ENCODE peak calls at places on chromosomes 11 and 22, in four cellular contexts. N is A549, Z is K562, W is GM12878. F is an unnamed sample.
A peak's percentile ranks its signal among the peaks of the same experiment; 100 is the strongest.

GRCh38 chr22:41425704-41426365 is 20.8 kb downstream of the TOB2 start:
- DNase-seq in N (no peak), Z (no peak), W (no peak), F (no peak)

GRCh38 chr22:28831140-28832072 is 31.0 kb upstream of the XBP1 start:
- DNase-seq in N (no peak), Z (no peak), W (no peak), F (no peak)

GRCh38 chr11:30740071-30740470 is 153.9 kb upstream of the MPPED2 start:
- DNase-seq in N (no peak), Z (no peak), W (no peak), F (no peak)

GRCh38 chr11:114075343-114075610 is 15.8 kb downstream of the ZBTB16 start:
- DNase-seq in N (no peak), Z (no peak), W (no peak), F (no peak)

GRCh38 chr22:28923826-28924732 is 40.7 kb downstream of the ZNRF3 start:
- DNase-seq in N (no peak), Z (no peak), W (no peak), F (peak; percentile 98)

GRCh38 chr11:2833938-2834892 is 51.4 kb downstream of the CDKN1C start:
- DNase-seq in N (no peak), Z (no peak), W (no peak), F (no peak)

GRCh38 chr11:81725691-81726090 is 1008.0 kb downstream of the FAM181B start:
- DNase-seq in N (no peak), Z (no peak), W (no peak), F (no peak)

GRCh38 chr11:79377399-79377798 is 63.4 kb downstream of the TENM4 start:
- DNase-seq in N (no peak), Z (no peak), W (no peak), F (no peak)

GRCh38 chr22:23696326-23696851 is 5.6 kb downstream of the RGL4 start:
- DNase-seq in N (no peak), Z (no peak), W (peak; percentile 33), F (no peak)

GRCh38 chr22:38350444-38351359 is 33.5 kb upstream of the CSNK1E start:
- DNase-seq in N (no peak), Z (no peak), W (no peak), F (no peak)

GRCh38 chr22:20455709-20456063 is 18.1 kb upstream of the SCARF2 start:
- DNase-seq in N (no peak), Z (no peak), W (no peak), F (no peak)

GRCh38 chr22:17083811-17084540 is 824 bp upstream of the IL17RA start:
- DNase-seq in N (no peak), Z (no peak), W (no peak), F (no peak)

GRCh38 chr11:35622070-35622469 is 3.8 kb downstream of the FJX1 start:
- DNase-seq in N (no peak), Z (no peak), W (no peak), F (peak; percentile 6)

GRCh38 chr11:122355968-122356367 is 240.0 kb upstream of the BLID start:
- DNase-seq in N (no peak), Z (no peak), W (no peak), F (no peak)

GRCh38 chr22:29890760-29891159 is 7.8 kb downstream of the MTMR3 start:
- DNase-seq in N (no peak), Z (no peak), W (no peak), F (peak; percentile 44)

GRCh38 chr11:3153291-3153861 is 11.7 kb downstream of the OSBPL5 start:
- DNase-seq in N (no peak), Z (no peak), W (no peak), F (no peak)

GRCh38 chr11:130426223-130427048 is 2.0 kb downstream of the ADAMTS8 start:
- DNase-seq in N (no peak), Z (no peak), W (no peak), F (no peak)

GRCh38 chr11:116257092-116257491 is 515.7 kb downstream of the BUD13 start:
- DNase-seq in N (no peak), Z (peak; percentile 16), W (no peak), F (no peak)

GRCh38 chr11:89566972-89567371 is 75.8 kb upstream of the NOX4 start:
- DNase-seq in N (no peak), Z (no peak), W (no peak), F (no peak)

GRCh38 chr11:34027516-34028406 is 23.8 kb upstream of the CAPRIN1 start:
- DNase-seq in N (peak; percentile 35), Z (no peak), W (no peak), F (peak; percentile 63)

GRCh38 chr11:118838905-118839553 is 44.7 kb upstream of the CXCR5 start:
- DNase-seq in N (no peak), Z (no peak), W (peak; percentile 85), F (no peak)

GRCh38 chr11:125457814-125458343 is 38.2 kb downstream of the FEZ1 start:
- DNase-seq in N (no peak), Z (peak; percentile 46), W (no peak), F (peak; percentile 13)

GRCh38 chr11:112017538-112017937 is 7.7 kb upstream of the DLAT start:
- DNase-seq in N (no peak), Z (no peak), W (no peak), F (peak; percentile 35)

GRCh38 chr11:3139481-3140290 is 25.4 kb downstream of the OSBPL5 start:
- DNase-seq in N (no peak), Z (no peak), W (no peak), F (no peak)

GRCh38 chr11:60078021-60078420 is 10.4 kb upstream of the MS4A2 start:
- DNase-seq in N (no peak), Z (no peak), W (no peak), F (no peak)

GRCh38 chr11:115267228-115267627 is 237.0 kb downstream of the CADM1 start:
- DNase-seq in N (no peak), Z (no peak), W (no peak), F (no peak)

GRCh38 chr11:35629914-35630313 is 11.7 kb downstream of the FJX1 start:
- DNase-seq in N (peak; percentile 85), Z (no peak), W (no peak), F (peak; percentile 37)

GRCh38 chr11:57776101-57776511 is 14.5 kb downstream of the CTNND1 start:
- DNase-seq in N (no peak), Z (no peak), W (no peak), F (no peak)

GRCh38 chr11:78851883-78852586 is 277.4 kb upstream of the NARS2 start:
- DNase-seq in N (no peak), Z (no peak), W (no peak), F (no peak)

GRCh38 chr11:64735860-64736259 is 8.1 kb downstream of the RASGRP2 start:
- DNase-seq in N (no peak), Z (no peak), W (no peak), F (no peak)

GRCh38 chr11:23539556-23539955 is 679.3 kb upstream of the CCDC179 start:
- DNase-seq in N (no peak), Z (no peak), W (no peak), F (no peak)

GRCh38 chr11:11095971-11096370 is 238.1 kb upstream of the ZBED5 start:
- DNase-seq in N (no peak), Z (no peak), W (no peak), F (no peak)

GRCh38 chr11:25924586-25924985 is 407.3 kb upstream of the ANO3 start:
- DNase-seq in N (no peak), Z (no peak), W (no peak), F (no peak)

DNA sequence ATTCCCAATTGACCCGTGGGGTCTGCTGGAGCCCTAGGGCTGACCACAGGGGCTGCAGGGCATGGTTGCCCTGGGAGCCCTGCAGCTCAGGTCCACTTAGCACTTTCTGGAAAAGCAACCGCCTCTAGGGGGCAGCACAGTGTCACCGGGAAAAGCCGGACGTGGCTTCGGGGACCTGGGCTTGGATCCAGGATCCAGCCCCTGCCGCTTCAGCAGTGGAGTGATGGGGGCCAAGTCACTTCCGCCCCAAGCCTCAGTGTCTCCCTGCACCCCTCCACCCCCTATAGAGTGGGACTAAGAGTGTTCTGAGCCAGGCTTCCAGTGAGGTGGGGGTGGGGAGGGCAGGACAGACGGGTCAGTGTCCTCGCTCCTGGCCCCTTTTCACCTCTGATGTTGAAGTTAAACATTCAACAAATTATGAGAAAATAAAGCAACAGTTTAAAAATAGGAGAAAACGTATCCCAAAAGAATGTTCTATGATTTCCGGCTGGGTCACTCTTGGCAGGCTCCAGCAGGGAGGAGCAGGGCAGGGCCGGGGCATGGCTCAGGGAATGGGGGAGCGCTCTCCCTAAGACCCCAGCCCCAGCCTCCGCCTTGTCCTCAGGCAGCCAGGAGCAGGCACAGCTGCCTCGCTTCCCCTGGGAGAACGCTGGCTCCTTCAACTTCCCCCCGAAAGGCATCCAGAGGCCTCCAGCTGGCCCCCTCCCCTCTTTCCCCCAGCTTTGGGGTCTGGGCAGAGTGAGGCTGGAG is 96.5 kb upstream of the FGF3 start:
- DNase-seq in N (peak; percentile 75), Z (peak; percentile 75), W (no peak), F (peak; percentile 41)
- TF ChIP-seq CHD4 in N (no peak), Z (no peak), W (no peak), F (no peak)

GRCh38 chr11:9461068-9461759 is 402 bp downstream of the ZNF143 start:
- DNase-seq in N (peak; percentile 91), Z (peak; percentile 82), W (peak; percentile 69), F (peak; percentile 84)

GRCh38 chr11:9460322-9461067 is at the start of gene ZNF143:
- DNase-seq in N (peak; percentile 100), Z (peak; percentile 96), W (peak; percentile 99), F (peak; percentile 99)

GRCh38 chr11:9462172-9462799 is 1.5 kb downstream of the ZNF143 start:
- DNase-seq in N (no peak), Z (no peak), W (no peak), F (no peak)

GRCh38 chr11:9462806-9463537 is 2.2 kb downstream of the ZNF143 start:
- DNase-seq in N (peak; percentile 20), Z (no peak), W (peak; percentile 59), F (peak; percentile 32)

GRCh38 chr11:9461760-9462134 is 935 bp downstream of the ZNF143 start:
- DNase-seq in N (peak; percentile 33), Z (no peak), W (no peak), F (peak; percentile 12)
- TF ChIP-seq CHD4 in N (no peak), Z (no peak), W (no peak), F (no peak)

GRCh38 chr11:72015511-72016061 is 16.9 kb downstream of the IL18BP start:
- DNase-seq in N (peak; percentile 49), Z (no peak), W (no peak), F (peak; percentile 13)
- TF ChIP-seq CHD4 in N (no peak), Z (no peak), W (no peak), F (no peak)

DNA sequence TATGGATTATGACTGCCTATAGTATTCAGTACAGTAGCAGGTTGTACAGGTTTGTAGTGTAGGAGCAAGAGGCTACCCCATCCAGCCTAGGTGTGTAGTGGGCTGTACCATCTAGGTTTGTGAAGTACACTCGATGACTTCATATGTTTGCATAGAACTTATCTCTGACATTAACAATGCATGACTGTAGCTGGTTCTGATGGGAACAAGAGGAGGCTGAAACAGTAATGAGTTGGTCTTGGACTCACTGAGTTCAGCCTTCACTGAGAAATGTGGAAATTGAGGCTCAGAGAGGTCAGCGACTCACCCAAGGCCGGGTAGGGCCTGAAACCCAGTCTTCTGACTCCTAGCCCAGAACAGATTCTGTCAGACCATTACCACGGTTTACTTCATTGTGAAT is 13.0 kb downstream of the MYO7A start:
- DNase-seq in N (peak; percentile 41), Z (no peak), W (no peak), F (peak; percentile 79)
- TF ChIP-seq CHD4 in N (no peak), Z (no peak), W (no peak), F (no peak)